ENCODE peak calls at places on chromosomes 7 and 10, in five cellular contexts. L, R, Q, T and S are unnamed samples.

GRCh38 chr7:40979296-40979695 is 723.6 kb downstream of the INHBA start:
- DNase-seq in L (no peak), R (no peak), Q (no peak), T (no peak), S (no peak)

GRCh38 chr10:125201791-125202622 is 41.6 kb upstream of the CTBP2 start:
- DNase-seq in L (no peak), R (no peak), Q (no peak), T (no peak), S (no peak)

GRCh38 chr10:120221873-120222485 is 235.0 kb upstream of the PLPP4 start:
- DNase-seq in L (no peak), R (no peak), Q (no peak), T (no peak), S (peak)

GRCh38 chr10:126867567-126868365 is 37.5 kb upstream of the DOCK1 start:
- DNase-seq in L (no peak), R (no peak), Q (no peak), T (no peak), S (no peak)

GRCh38 chr7:133355325-133355708 is 102.4 kb downstream of the EXOC4 start:
- DNase-seq in L (no peak), R (no peak), Q (no peak), T (no peak), S (no peak)

GRCh38 chr7:98935811-98936210 is 57.5 kb downstream of the TRRAP start:
- DNase-seq in L (no peak), R (no peak), Q (no peak), T (no peak), S (no peak)

GRCh38 chr7:132656846-132657776 is 80.8 kb upstream of the PLXNA4 start:
- DNase-seq in L (no peak), R (no peak), Q (no peak), T (no peak), S (peak)

GRCh38 chr7:77439572-77439971 is 23.4 kb upstream of the GSAP start:
- DNase-seq in L (no peak), R (no peak), Q (no peak), T (peak), S (peak)

GRCh38 chr7:155448632-155449007 is 9.3 kb upstream of the EN2 start:
- DNase-seq in L (no peak), R (no peak), Q (no peak), T (no peak), S (no peak)